ENCODE peak calls at places on chromosomes 2 and 18, in five cellular contexts. H is NCI-H774, Z is stomach, I is amygdala, M is iPS DF 6.9. R is an unnamed sample.
A peak's percentile ranks its signal among the peaks of the same experiment; 100 is the strongest.

GRCh38 chr18:30568333-30568732 is 474.2 kb downstream of the DSC3 start:
- DNase-seq in M (no peak), Z (no peak), I (no peak), H (no peak), R (no peak)

GRCh38 chr18:49652841-49653240 is 91.0 kb downstream of the LIPG start:
- DNase-seq in H (no peak), Z (no peak), M (no peak), I (no peak), R (no peak)

GRCh38 chr2:9165625-9166024 is 41.0 kb upstream of the ASAP2 start:
- DNase-seq in M (no peak), I (peak; percentile 7), Z (no peak), H (no peak), R (peak; percentile 20)

GRCh38 chr18:76255070-76255683 is 239.9 kb downstream of the ZNF516 start:
- DNase-seq in Z (no peak), M (no peak), I (no peak), H (peak; percentile 41), R (no peak)

GRCh38 chr2:7015007-7015950 is 98.1 kb downstream of the RNF144A start:
- DNase-seq in I (no peak), M (no peak), H (no peak), Z (no peak), R (no peak)

GRCh38 chr2:142286618-142287017 is 155.8 kb upstream of the LRP1B start:
- DNase-seq in M (peak; percentile 66), I (no peak), H (no peak), Z (no peak), R (no peak)

GRCh38 chr2:20129320-20130274 is 78.2 kb upstream of the LAPTM4A start:
- DNase-seq in I (no peak), H (peak; percentile 40), M (no peak), Z (peak; percentile 65), R (no peak)

GRCh38 chr2:112584134-112584890 is at the start of gene CHCHD5:
- DNase-seq in I (peak; percentile 93), H (peak; percentile 89), Z (peak; percentile 95), M (peak; percentile 81), R (peak; percentile 78)

GRCh38 chr2:233831011-233831721 is 23.2 kb downstream of the HJURP start:
- DNase-seq in M (no peak), Z (peak; percentile 24), I (no peak), H (no peak), R (no peak)

GRCh38 chr18:22314001-22314400 is 103.7 kb downstream of the CTAGE1 start:
- DNase-seq in Z (no peak), I (no peak), M (no peak), H (no peak), R (no peak)

GRCh38 chr2:133768261-133769021 is 200.2 kb upstream of the NCKAP5 start:
- DNase-seq in Z (peak; percentile 49), M (no peak), H (no peak), I (no peak), R (no peak)

GRCh38 chr2:49248506-49248905 is 94.2 kb upstream of the FSHR start:
- DNase-seq in M (no peak), I (no peak), Z (no peak), H (no peak), R (no peak)

GRCh38 chr2:238845583-238846480 is 2.1 kb upstream of the TWIST2 start:
- DNase-seq in I (no peak), M (no peak), H (no peak), Z (no peak), R (no peak)

GRCh38 chr2:47072728-47073191 is 82.3 kb downstream of the STPG4 start:
- DNase-seq in H (no peak), Z (peak; percentile 24), I (no peak), M (no peak), R (no peak)

GRCh38 chr18:28176933-28177827 is at the start of gene CDH2:
- DNase-seq in Z (peak; percentile 51), H (peak; percentile 90), I (peak; percentile 73), M (no peak), R (peak; percentile 76)

GRCh38 chr18:34315953-34316352 is 91.2 kb upstream of the NOL4 start:
- DNase-seq in I (no peak), H (no peak), Z (no peak), M (no peak), R (no peak)

GRCh38 chr2:111667542-111668273 is 216.3 kb downstream of the ANAPC1 start:
- DNase-seq in H (no peak), M (no peak), I (no peak), Z (peak; percentile 41), R (no peak)

GRCh38 chr2:56647997-56648396 is 464.2 kb downstream of the CCDC85A start:
- DNase-seq in M (no peak), I (no peak), H (no peak), Z (no peak), R (no peak)

GRCh38 chr18:79866889-79867574 is 69.3 kb downstream of the KCNG2 start:
- DNase-seq in M (no peak), H (no peak), Z (no peak), I (no peak), R (no peak)

GRCh38 chr18:23872701-23873550 is 141.6 kb upstream of the TTC39C start:
- DNase-seq in H (no peak), Z (peak; percentile 81), I (no peak), M (no peak), R (no peak)

GRCh38 chr18:48304906-48305693 is 104.1 kb downstream of the ZBTB7C start:
- DNase-seq in I (no peak), M (no peak), H (no peak), Z (peak; percentile 4), R (no peak)

GRCh38 chr2:15941970-15942710 is 1.8 kb downstream of the MYCN start:
- DNase-seq in I (peak; percentile 39), Z (peak; percentile 36), H (no peak), M (no peak), R (peak; percentile 40)

GRCh38 chr18:76358774-76359173 is 136.3 kb downstream of the ZNF516 start:
- DNase-seq in Z (no peak), I (no peak), M (no peak), H (no peak), R (no peak)

GRCh38 chr18:61199131-61199903 is 133.9 kb upstream of the CDH20 start:
- DNase-seq in H (no peak), M (no peak), Z (no peak), I (no peak), R (no peak)

GRCh38 chr2:118221952-118222594 is 133.8 kb downstream of the INSIG2 start:
- DNase-seq in Z (peak; percentile 34), M (no peak), H (peak; percentile 26), I (no peak), R (no peak)

GRCh38 chr18:35171315-35171987 is 69.4 kb upstream of the ZNF397 start:
- DNase-seq in Z (no peak), M (no peak), I (no peak), H (peak; percentile 12), R (no peak)

GRCh38 chr18:3217930-3218647 is 1.7 kb downstream of the MYOM1 start:
- DNase-seq in M (no peak), H (no peak), Z (peak; percentile 41), I (no peak), R (no peak)

GRCh38 chr2:114128725-114129124 is 238.8 kb downstream of the ACTR3 start:
- DNase-seq in H (no peak), M (no peak), Z (no peak), I (no peak), R (no peak)

GRCh38 chr18:11027862-11028261 is 121.5 kb downstream of the PIEZO2 start:
- DNase-seq in I (no peak), M (no peak), Z (no peak), H (no peak), R (no peak)

R was measured in C1 segment of cervical spinal cord.